ENCODE peak calls at places on chromosomes 5 and 9, in four cellular contexts. W, T, A and U are unnamed samples.
A peak's percentile ranks its signal among the peaks of the same experiment; 100 is the strongest.

GRCh38 chr9:136566899-136567298 is 21.1 kb upstream of the NOTCH1 start:
- DNase-seq in W (peak; percentile 76), T (no peak), A (no peak), U (no peak)

GRCh38 chr5:169960659-169961058 is 19.6 kb downstream of the INSYN2B start:
- DNase-seq in W (no peak), T (no peak), A (no peak), U (no peak)

GRCh38 chr5:31213676-31214638 is 20.5 kb downstream of the CDH6 start:
- DNase-seq in W (no peak), T (peak; percentile 66), A (no peak), U (no peak)

GRCh38 chr9:82376677-82377232 is 388.2 kb downstream of the SPATA31D1 start:
- DNase-seq in W (no peak), T (no peak), A (no peak), U (no peak)

GRCh38 chr9:35306281-35306680 is 144.5 kb downstream of the UNC13B start:
- DNase-seq in W (no peak), T (no peak), A (no peak), U (no peak)

GRCh38 chr9:127201071-127201541 is 63.5 kb upstream of the GARNL3 start:
- DNase-seq in W (no peak), T (no peak), A (no peak), U (no peak)

GRCh38 chr9:79120533-79121315 is 451.0 kb upstream of the TLE4 start:
- DNase-seq in W (no peak), T (no peak), A (no peak), U (no peak)

GRCh38 chr5:172603425-172603824 is 37.6 kb upstream of the NEURL1B start:
- DNase-seq in W (peak; percentile 13), T (no peak), A (no peak), U (no peak)

GRCh38 chr5:102380174-102380573 is 84.1 kb upstream of the SLCO4C1 start:
- DNase-seq in W (no peak), T (no peak), A (no peak), U (no peak)

GRCh38 chr5:167633931-167634341 is 657.5 kb upstream of the WWC1 start:
- DNase-seq in W (no peak), T (no peak), A (no peak), U (no peak)

GRCh38 chr5:129963359-129963758 is 59.1 kb downstream of the CHSY3 start:
- DNase-seq in W (no peak), T (no peak), A (no peak), U (no peak)

GRCh38 chr9:82532504-82532903 is 530.4 kb downstream of the RASEF start:
- DNase-seq in W (no peak), T (peak; percentile 36), A (peak; percentile 9), U (no peak)

GRCh38 chr9:36762958-36763357 is 190.3 kb downstream of the MELK start:
- DNase-seq in W (no peak), T (no peak), A (no peak), U (no peak)

GRCh38 chr9:93181672-93182435 is 2.1 kb upstream of the WNK2 start:
- DNase-seq in W (no peak), T (no peak), A (no peak), U (no peak)

GRCh38 chr5:140608730-140609520 is 24.1 kb downstream of the CD14 start:
- DNase-seq in W (no peak), T (no peak), A (peak; percentile 90), U (no peak)

GRCh38 chr5:10307206-10308148 is at the start of gene CMBL:
- DNase-seq in W (peak; percentile 50), T (peak; percentile 67), A (peak; percentile 89), U (no peak)

GRCh38 chr5:148932355-148932935 is 106.0 kb downstream of the ADRB2 start:
- DNase-seq in W (no peak), T (no peak), A (no peak), U (no peak)

GRCh38 chr5:133709074-133709676 is 96.8 kb upstream of the FSTL4 start:
- DNase-seq in W (no peak), T (no peak), A (no peak), U (no peak)

GRCh38 chr9:113997610-113998009 is 80.5 kb downstream of the AMBP start:
- DNase-seq in W (no peak), T (no peak), A (no peak), U (no peak)

GRCh38 chr9:100554935-100555401 is 22.9 kb upstream of the CAVIN4 start:
- DNase-seq in W (peak; percentile 37), T (no peak), A (no peak), U (no peak)